ENCODE peak calls at places on chromosomes 5 and 9, in four cellular contexts. H, R, D and Z are unnamed samples. For H3K4me1, the result is how much of the 10 kb centered on the place peaks cover.

GRCh38 chr9:28073278-28073677 is 500.0 kb upstream of the C9orf72 start:
- DNase-seq in H (no peak), R (peak), D (peak), Z (no peak)

GRCh38 chr5:175025046-175025445 is 300.7 kb downstream of the MSX2 start:
- DNase-seq in H (no peak), R (peak), D (peak), Z (no peak)

GRCh38 chr5:31232273-31232888 is 38.9 kb downstream of the CDH6 start:
- DNase-seq in H (no peak), D (peak), R (peak), Z (peak)

GRCh38 chr5:14118551-14119320 is 24.4 kb upstream of the TRIO start:
- DNase-seq in H (no peak), R (no peak), D (peak), Z (no peak)

GRCh38 chr5:55541056-55541635 is 6.4 kb upstream of the PLPP1 start:
- DNase-seq in R (no peak), H (no peak), D (no peak), Z (no peak)

GRCh38 chr5:142827934-142828576 is 57.9 kb downstream of the ARHGAP26 start:
- DNase-seq in D (peak), R (peak), H (no peak), Z (no peak)

GRCh38 chr5:75672616-75673015 is 44.6 kb downstream of the POC5 start:
- DNase-seq in R (no peak), D (no peak), H (no peak), Z (no peak)

GRCh38 chr9:31103836-31104235 is 1280.6 kb upstream of the ACO1 start:
- DNase-seq in R (no peak), H (no peak), D (peak), Z (peak)

GRCh38 chr9:122320346-122320995 is 50.4 kb upstream of the PTGS1 start:
- DNase-seq in D (no peak), H (no peak), R (no peak), Z (no peak)

GRCh38 chr5:92308679-92309078 is 925.6 kb upstream of the ARRDC3 start:
- DNase-seq in R (no peak), D (no peak), H (no peak), Z (no peak)

GRCh38 chr5:137831526-137831925 is 36.1 kb upstream of the MYOT start:
- DNase-seq in D (no peak), R (no peak), H (no peak), Z (no peak)

GRCh38 chr5:59062986-59063683 is 480.3 kb downstream of the RAB3C start:
- DNase-seq in D (peak), H (no peak), R (peak), Z (no peak)

GRCh38 chr5:73120222-73121108 is at the start of gene TMEM171:
- DNase-seq in D (peak), H (no peak), R (peak), Z (no peak)

GRCh38 chr5:52864884-52865283 is 77.2 kb downstream of the ITGA1 start:
- DNase-seq in R (no peak), H (no peak), D (peak), Z (no peak)

GRCh38 chr9:126986506-126986951 is 71.9 kb downstream of the RALGPS1 start:
- DNase-seq in H (no peak), D (no peak), R (peak), Z (peak)

GRCh38 chr9:127293767-127294166 is 29.2 kb downstream of the GARNL3 start:
- DNase-seq in R (no peak), H (no peak), D (no peak), Z (no peak)

GRCh38 chr5:78253201-78253600 is 41.3 kb downstream of the AP3B1 start:
- DNase-seq in H (no peak), D (peak), R (no peak), Z (no peak)

GRCh38 chr9:122446819-122447484 is 30.8 kb downstream of the OR1J1 start:
- DNase-seq in H (no peak), R (no peak), D (peak), Z (no peak)

GRCh38 chr5:12125895-12126294 is 221.6 kb upstream of the CTNND2 start:
- DNase-seq in D (no peak), H (no peak), R (no peak), Z (no peak)

GRCh38 chr5:143110591-143110990 is 292.9 kb downstream of the NR3C1 start:
- DNase-seq in R (no peak), D (no peak), H (no peak), Z (no peak)

GRCh38 chr9:109440797-109441287 is 57.3 kb downstream of the PTPN3 start:
- DNase-seq in R (peak), D (peak), H (no peak), Z (peak)

GRCh38 chr5:1762121-1762877 is 37.3 kb downstream of the MRPL36 start:
- DNase-seq in H (peak), R (no peak), D (no peak), Z (no peak)

GRCh38 chr9:131011274-131012022 is 2.5 kb downstream of the LAMC3 start:
- DNase-seq in H (no peak), D (no peak), R (no peak), Z (no peak)

DNA sequence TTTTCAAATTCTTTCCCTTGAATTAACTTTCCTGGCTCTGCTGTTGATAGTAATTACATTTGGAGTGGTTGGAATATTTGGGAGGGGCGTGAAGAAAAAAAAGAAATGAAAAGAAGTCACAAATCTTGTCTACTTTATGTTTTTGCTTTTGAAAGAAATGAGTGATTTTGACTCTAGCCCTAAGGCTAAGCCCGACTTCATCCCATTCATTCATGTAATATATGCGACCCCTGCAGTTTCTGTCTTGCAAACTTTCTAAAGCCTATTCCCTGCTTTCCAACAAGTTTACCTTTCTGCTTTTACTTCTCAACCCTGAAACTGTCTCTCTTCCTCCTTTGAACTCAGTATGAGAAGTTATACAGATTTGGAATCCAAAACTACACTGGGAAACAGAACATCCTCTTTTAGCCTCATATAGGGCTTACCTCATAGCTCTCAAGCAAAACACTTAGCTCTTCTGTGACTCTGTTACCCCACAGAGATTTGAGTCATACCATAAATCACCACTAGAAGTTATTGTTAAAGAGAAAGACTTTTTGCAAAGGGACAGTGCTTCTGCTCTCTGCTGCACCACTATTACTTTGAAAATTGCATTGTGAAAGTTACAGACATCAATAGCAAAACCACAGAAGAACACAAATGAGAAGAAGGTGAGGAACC is 1.6 kb downstream of the CFAP95 start:
- DNase-seq in D (peak), R (no peak), H (no peak), Z (peak)
- H3K4me1 ChIP-seq in D (under half), R (under half), H (under half), Z (under half)

GRCh38 chr9:120892748-120893584 is 16.0 kb upstream of the PHF19 start:
- DNase-seq in H (no peak), D (peak), R (peak), Z (peak)
- H3K27ac ChIP-seq in H (no peak), D (no peak), R (peak), Z (no peak)

GRCh38 chr9:96651626-96652025 is 3.5 kb downstream of the PRXL2C start:
- DNase-seq in H (no peak), D (no peak), R (peak), Z (no peak)
- TF ChIP-seq CTCF in H (no peak), D (no peak), R (peak), Z (peak)

GRCh38 chr9:136436055-136436634 is 3.5 kb downstream of the INPP5E start:
- DNase-seq in R (no peak), H (no peak), D (no peak), Z (no peak)

GRCh38 chr9:136437839-136438547 is 1.7 kb downstream of the INPP5E start:
- DNase-seq in H (no peak), D (no peak), R (peak), Z (no peak)

GRCh38 chr9:136438548-136438908 is 1.1 kb downstream of the INPP5E start:
- DNase-seq in D (peak), R (peak), H (no peak), Z (no peak)

GRCh38 chr9:136438909-136439549 is 616 bp downstream of the INPP5E start:
- DNase-seq in R (peak), H (no peak), D (peak), Z (peak)

DNA sequence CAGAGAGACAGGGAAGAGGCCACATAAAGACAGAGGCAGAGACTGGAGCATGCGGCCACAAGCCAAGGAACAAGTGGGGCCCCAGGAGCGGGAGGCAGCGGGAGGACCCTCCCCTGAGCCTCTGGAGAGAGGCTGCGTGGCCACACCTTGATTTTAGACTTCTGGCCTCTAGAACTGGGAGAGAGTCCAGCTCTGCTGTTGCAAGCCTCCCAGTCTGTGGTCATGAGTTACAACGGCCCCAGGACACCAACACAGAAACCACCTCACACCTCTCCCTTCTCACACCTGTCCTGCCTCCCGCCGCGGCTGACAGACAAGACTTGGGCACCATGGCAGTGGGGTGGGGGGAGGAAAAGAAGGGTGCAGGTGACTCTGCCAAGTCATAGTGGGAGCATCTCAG is 2.2 kb downstream of the INPP5E start:
- DNase-seq in R (peak), D (peak), H (no peak), Z (no peak)
- H3K4me1 ChIP-seq in R (under half), D (under half), H (under half), Z (under half)

GRCh38 chr9:136313111-136314055 is 9.5 kb upstream of the CCDC187 start:
- DNase-seq in R (no peak), D (no peak), H (no peak), Z (no peak)

GRCh38 chr9:136312436-136312835 is 8.5 kb upstream of the CCDC187 start:
- DNase-seq in H (peak), D (peak), R (peak), Z (no peak)

GRCh38 chr9:136310273-136311030 is 6.6 kb upstream of the CCDC187 start:
- DNase-seq in R (no peak), D (no peak), H (no peak), Z (no peak)

GRCh38 chr9:136311037-136311432 is 7.1 kb upstream of the CCDC187 start:
- DNase-seq in D (no peak), R (no peak), H (no peak), Z (no peak)

GRCh38 chr9:136311433-136312375 is 7.8 kb upstream of the CCDC187 start:
- DNase-seq in H (no peak), R (peak), D (no peak), Z (no peak)
- H3K27ac ChIP-seq in H (no peak), R (no peak), D (no peak), Z (no peak)

GRCh38 chr9:98406469-98406868 is 151.0 kb upstream of the TBC1D2 start:
- DNase-seq in D (no peak), H (no peak), R (no peak), Z (no peak)

GRCh38 chr9:98411981-98412561 is 156.6 kb upstream of the TBC1D2 start:
- DNase-seq in R (no peak), D (no peak), H (no peak), Z (no peak)

GRCh38 chr9:98409637-98410173 is 154.3 kb upstream of the TBC1D2 start:
- DNase-seq in D (no peak), H (no peak), R (no peak), Z (no peak)

GRCh38 chr9:98415782-98416181 is 160.3 kb upstream of the TBC1D2 start:
- DNase-seq in R (no peak), H (no peak), D (no peak), Z (no peak)

DNA sequence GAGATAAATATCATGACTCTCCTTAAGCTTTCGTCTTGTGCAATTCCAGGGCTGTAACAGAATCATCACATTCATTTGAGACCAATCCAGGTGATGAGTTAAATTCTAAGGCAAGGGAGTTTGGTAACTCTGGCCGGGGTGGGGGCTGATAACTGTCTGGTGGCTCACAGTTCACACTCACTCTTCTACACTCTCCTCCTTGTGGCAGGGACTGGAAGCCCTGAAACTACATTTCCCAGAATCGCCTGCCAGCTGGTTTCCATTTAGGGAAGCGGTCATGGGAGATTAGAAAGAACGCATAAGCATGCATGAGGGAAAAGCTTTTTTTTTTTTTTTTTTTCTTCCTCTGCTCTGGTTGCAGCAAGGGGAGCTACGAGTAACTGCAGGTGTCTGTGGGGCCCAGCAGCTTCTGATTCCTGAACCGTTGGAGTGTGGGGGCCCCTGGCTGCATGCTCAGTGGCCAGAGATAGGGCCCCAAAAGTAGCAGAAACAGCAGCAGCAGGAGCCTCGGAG is 154.8 kb upstream of the TBC1D2 start:
- DNase-seq in R (no peak), D (peak), H (no peak), Z (peak)
- TF ChIP-seq CTCF in R (no peak), D (peak), H (no peak), Z (peak)

GRCh38 chr9:69936427-69936826 is 107.2 kb upstream of the MAMDC2 start:
- DNase-seq in R (peak), D (peak), H (no peak), Z (peak)
- H3K4me1 ChIP-seq in R (under half), D (under half), H (under half), Z (under half)

DNA sequence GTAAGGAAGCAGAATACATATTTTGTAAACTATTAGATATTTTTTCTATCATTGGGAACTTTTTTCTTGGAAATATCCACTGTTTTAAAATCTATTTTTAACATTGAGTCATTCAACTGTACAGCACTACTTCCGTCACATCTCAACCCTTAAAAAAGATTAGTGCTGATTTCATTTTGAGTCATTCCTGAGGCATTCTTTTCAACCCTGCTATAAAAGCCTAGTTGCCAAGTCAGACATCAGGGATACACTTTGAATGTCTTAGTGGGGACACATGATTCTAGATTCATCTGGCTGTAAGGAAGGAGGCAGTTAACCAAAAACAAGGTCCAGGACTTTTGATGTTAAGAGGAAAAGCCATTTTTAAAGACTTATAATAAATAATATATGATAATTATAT is 160.9 kb downstream of the GIN1 start:
- DNase-seq in H (no peak), D (peak), R (peak), Z (peak)
- H3K27ac ChIP-seq in H (no peak), D (peak), R (peak), Z (peak)

GRCh38 chr9:137303031-137303892 is 1.2 kb upstream of the NRARP start:
- DNase-seq in H (peak), R (no peak), D (no peak), Z (peak)

GRCh38 chr9:137299938-137300337 is 2.1 kb downstream of the NRARP start:
- DNase-seq in R (no peak), D (no peak), H (no peak), Z (no peak)

GRCh38 chr9:137302176-137303030 is at the start of gene NRARP:
- DNase-seq in R (peak), H (peak), D (peak), Z (no peak)

GRCh38 chr9:137300607-137301085 is 1.4 kb downstream of the NRARP start:
- DNase-seq in H (peak), R (no peak), D (no peak), Z (no peak)

GRCh38 chr9:137301086-137301947 is 754 bp downstream of the NRARP start:
- DNase-seq in R (peak), H (peak), D (peak), Z (no peak)
- TF ChIP-seq CTCF in R (no peak), H (no peak), D (no peak), Z (peak)